ENCODE peak calls at places on chromosomes 3 and 15, in nine cellular contexts. One of them, this sample, is unnamed.

GRCh38 chr3:46213201-46213600 is 5.1 kb upstream of the CCR1 start:
- DNase-seq in AG04450: no peak
- DNase-seq in lower lobe of right lung: no peak
- DNase-seq in adrenal gland: no peak
- DNase-seq in psoas muscle: no peak
- DNase-seq in cardiac muscle cell: no peak
- DNase-seq in K562: no peak
- DNase-seq in dorsolateral prefrontal cortex: no peak
- DNase-seq in A549: no peak
- DNase-seq in this sample: no peak

GRCh38 chr3:8182904-8183303 is 318.7 kb upstream of the LMCD1 start:
- DNase-seq in AG04450: no peak
- DNase-seq in lower lobe of right lung: no peak
- DNase-seq in adrenal gland: no peak
- DNase-seq in psoas muscle: no peak
- DNase-seq in cardiac muscle cell: no peak
- DNase-seq in K562: no peak
- DNase-seq in dorsolateral prefrontal cortex: no peak
- DNase-seq in A549: no peak
- DNase-seq in this sample: no peak

GRCh38 chr3:177977381-177978158 is 558.7 kb upstream of the KCNMB2 start:
- DNase-seq in AG04450: peak
- DNase-seq in lower lobe of right lung: no peak
- DNase-seq in adrenal gland: no peak
- DNase-seq in psoas muscle: no peak
- DNase-seq in cardiac muscle cell: no peak
- DNase-seq in K562: no peak
- DNase-seq in dorsolateral prefrontal cortex: no peak
- DNase-seq in A549: peak
- DNase-seq in this sample: peak

GRCh38 chr15:61318802-61319201 is 89.7 kb upstream of the RORA start:
- DNase-seq in AG04450: no peak
- DNase-seq in lower lobe of right lung: no peak
- DNase-seq in adrenal gland: no peak
- DNase-seq in psoas muscle: no peak
- DNase-seq in cardiac muscle cell: no peak
- DNase-seq in K562: no peak
- DNase-seq in dorsolateral prefrontal cortex: no peak
- DNase-seq in A549: no peak
- DNase-seq in this sample: no peak

GRCh38 chr3:66416556-66417304 is 84.1 kb downstream of the LRIG1 start:
- DNase-seq in AG04450: no peak
- DNase-seq in lower lobe of right lung: no peak
- DNase-seq in adrenal gland: no peak
- DNase-seq in psoas muscle: peak
- DNase-seq in cardiac muscle cell: no peak
- DNase-seq in K562: no peak
- DNase-seq in dorsolateral prefrontal cortex: no peak
- DNase-seq in A549: no peak
- DNase-seq in this sample: no peak

GRCh38 chr3:68740087-68740486 is 192.3 kb downstream of the TAFA4 start:
- DNase-seq in AG04450: no peak
- DNase-seq in lower lobe of right lung: no peak
- DNase-seq in adrenal gland: no peak
- DNase-seq in psoas muscle: no peak
- DNase-seq in cardiac muscle cell: no peak
- DNase-seq in K562: no peak
- DNase-seq in dorsolateral prefrontal cortex: no peak
- DNase-seq in A549: no peak
- DNase-seq in this sample: peak

GRCh38 chr3:124557433-124558232 is 172.6 kb upstream of the UMPS start:
- DNase-seq in AG04450: peak
- DNase-seq in lower lobe of right lung: no peak
- DNase-seq in adrenal gland: peak
- DNase-seq in psoas muscle: no peak
- DNase-seq in cardiac muscle cell: no peak
- DNase-seq in K562: no peak
- DNase-seq in dorsolateral prefrontal cortex: no peak
- DNase-seq in A549: no peak
- DNase-seq in this sample: peak

GRCh38 chr3:183129243-183129642 is 29.9 kb upstream of the MCCC1 start:
- DNase-seq in AG04450: no peak
- DNase-seq in lower lobe of right lung: no peak
- DNase-seq in adrenal gland: no peak
- DNase-seq in psoas muscle: no peak
- DNase-seq in cardiac muscle cell: peak
- DNase-seq in K562: no peak
- DNase-seq in dorsolateral prefrontal cortex: no peak
- DNase-seq in A549: no peak
- DNase-seq in this sample: no peak

GRCh38 chr15:91980502-91981267 is 127.2 kb downstream of the SLCO3A1 start:
- DNase-seq in AG04450: no peak
- DNase-seq in lower lobe of right lung: no peak
- DNase-seq in adrenal gland: no peak
- DNase-seq in psoas muscle: no peak
- DNase-seq in cardiac muscle cell: peak
- DNase-seq in K562: no peak
- DNase-seq in dorsolateral prefrontal cortex: no peak
- DNase-seq in A549: no peak
- DNase-seq in this sample: no peak

GRCh38 chr3:58340594-58341244 is 8.0 kb downstream of the PXK start:
- DNase-seq in AG04450: no peak
- DNase-seq in lower lobe of right lung: no peak
- DNase-seq in adrenal gland: no peak
- DNase-seq in psoas muscle: no peak
- DNase-seq in cardiac muscle cell: no peak
- DNase-seq in K562: no peak
- DNase-seq in dorsolateral prefrontal cortex: no peak
- DNase-seq in A549: no peak
- DNase-seq in this sample: no peak

GRCh38 chr3:111539351-111540331 is 2.4 kb upstream of the CD96 start:
- DNase-seq in AG04450: no peak
- DNase-seq in lower lobe of right lung: peak
- DNase-seq in adrenal gland: no peak
- DNase-seq in psoas muscle: peak
- DNase-seq in cardiac muscle cell: peak
- DNase-seq in K562: no peak
- DNase-seq in dorsolateral prefrontal cortex: peak
- DNase-seq in A549: peak
- DNase-seq in this sample: peak

GRCh38 chr15:91484141-91484540 is 369.4 kb upstream of the SLCO3A1 start:
- DNase-seq in AG04450: no peak
- DNase-seq in lower lobe of right lung: no peak
- DNase-seq in adrenal gland: no peak
- DNase-seq in psoas muscle: no peak
- DNase-seq in cardiac muscle cell: no peak
- DNase-seq in K562: no peak
- DNase-seq in dorsolateral prefrontal cortex: no peak
- DNase-seq in A549: no peak
- DNase-seq in this sample: no peak

GRCh38 chr15:60448668-60449360 is 30.1 kb downstream of the ICE2 start:
- DNase-seq in AG04450: no peak
- DNase-seq in lower lobe of right lung: no peak
- DNase-seq in adrenal gland: no peak
- DNase-seq in psoas muscle: no peak
- DNase-seq in cardiac muscle cell: no peak
- DNase-seq in K562: no peak
- DNase-seq in dorsolateral prefrontal cortex: no peak
- DNase-seq in A549: no peak
- DNase-seq in this sample: no peak

GRCh38 chr15:90829942-90830440 is 38.4 kb upstream of the FURIN start:
- DNase-seq in AG04450: no peak
- DNase-seq in lower lobe of right lung: peak
- DNase-seq in adrenal gland: peak
- DNase-seq in psoas muscle: no peak
- DNase-seq in cardiac muscle cell: no peak
- DNase-seq in K562: no peak
- DNase-seq in dorsolateral prefrontal cortex: no peak
- DNase-seq in A549: no peak
- DNase-seq in this sample: no peak

GRCh38 chr15:29053661-29054131 is 167.9 kb downstream of the APBA2 start:
- DNase-seq in AG04450: no peak
- DNase-seq in lower lobe of right lung: no peak
- DNase-seq in adrenal gland: no peak
- DNase-seq in psoas muscle: no peak
- DNase-seq in cardiac muscle cell: no peak
- DNase-seq in K562: no peak
- DNase-seq in dorsolateral prefrontal cortex: peak
- DNase-seq in A549: no peak
- DNase-seq in this sample: no peak

GRCh38 chr3:132079150-132079549 is 44.3 kb upstream of the CPNE4 start:
- DNase-seq in AG04450: no peak
- DNase-seq in lower lobe of right lung: no peak
- DNase-seq in adrenal gland: no peak
- DNase-seq in psoas muscle: no peak
- DNase-seq in cardiac muscle cell: peak
- DNase-seq in K562: no peak
- DNase-seq in dorsolateral prefrontal cortex: no peak
- DNase-seq in A549: no peak
- DNase-seq in this sample: no peak

DNA sequence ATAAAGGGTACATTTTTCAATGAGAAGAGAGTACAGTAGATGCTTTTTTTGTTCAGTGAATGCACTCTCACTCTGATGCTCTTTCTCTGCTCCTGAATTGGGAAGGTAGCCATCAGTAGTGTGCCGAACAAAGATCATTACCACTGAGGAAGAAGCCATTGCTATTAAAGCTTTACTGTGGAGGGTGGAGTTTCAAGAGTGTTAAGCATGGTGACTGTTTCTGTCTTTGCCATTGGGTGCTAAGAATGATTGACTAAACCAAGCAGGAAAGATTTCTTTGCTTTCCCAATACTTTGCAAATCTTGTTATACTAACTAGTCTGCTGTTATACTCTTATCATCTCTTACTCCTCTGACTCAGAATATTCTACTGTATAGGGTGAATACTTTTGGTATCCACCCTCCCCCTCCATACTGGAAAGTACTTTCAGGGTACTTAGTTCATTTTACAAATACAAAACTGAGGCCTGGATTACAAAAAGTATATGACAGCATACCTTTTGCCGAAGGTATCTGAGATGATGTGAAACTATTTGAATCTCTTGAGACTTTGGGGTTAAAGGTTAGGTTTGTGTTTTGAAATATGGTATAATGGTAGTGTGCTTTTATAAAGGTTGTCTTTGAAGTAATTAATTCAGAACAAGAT is 1.7 kb downstream of the RAB11A start:
- DNase-seq in AG04450: no peak
- DNase-seq in lower lobe of right lung: no peak
- DNase-seq in adrenal gland: no peak
- DNase-seq in psoas muscle: no peak
- DNase-seq in cardiac muscle cell: no peak
- DNase-seq in K562: peak
- DNase-seq in dorsolateral prefrontal cortex: no peak
- DNase-seq in A549: peak
- DNase-seq in this sample: peak
- H3K4me3 ChIP-seq in AG04450: peak
- H3K4me3 ChIP-seq in lower lobe of right lung: peak
- H3K4me3 ChIP-seq in adrenal gland: peak
- H3K4me3 ChIP-seq in psoas muscle: peak
- H3K4me3 ChIP-seq in cardiac muscle cell: peak
- H3K4me3 ChIP-seq in K562: peak
- H3K4me3 ChIP-seq in dorsolateral prefrontal cortex: peak
- H3K4me3 ChIP-seq in A549: peak
- H3K4me3 ChIP-seq in this sample: peak

DNA sequence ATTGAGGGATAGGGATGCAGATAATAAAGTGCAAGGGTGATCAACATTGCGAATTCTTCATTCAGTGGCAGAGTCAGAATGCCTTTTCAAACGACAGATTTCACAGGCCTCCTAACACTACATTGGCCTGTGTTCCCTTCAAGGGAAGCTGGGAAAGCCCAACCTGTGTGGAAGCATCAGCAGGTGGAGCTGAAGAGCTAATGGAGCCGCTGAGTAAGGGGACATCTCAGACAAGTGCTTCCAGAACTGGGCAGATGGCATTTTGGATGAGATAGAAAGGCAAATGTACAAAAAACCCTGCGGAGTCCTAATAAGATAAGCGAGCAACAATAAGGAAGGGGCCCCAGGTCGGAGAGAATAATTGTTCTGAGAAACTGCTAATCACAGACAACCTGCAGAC is 8.5 kb upstream of the SLC24A5 start:
- DNase-seq in AG04450: no peak
- DNase-seq in lower lobe of right lung: no peak
- DNase-seq in adrenal gland: peak
- DNase-seq in psoas muscle: no peak
- DNase-seq in cardiac muscle cell: peak
- DNase-seq in K562: no peak
- DNase-seq in dorsolateral prefrontal cortex: no peak
- DNase-seq in A549: no peak
- DNase-seq in this sample: peak
- TF ChIP-seq CTCF in AG04450: peak
- TF ChIP-seq CTCF in lower lobe of right lung: no peak
- TF ChIP-seq CTCF in adrenal gland: peak
- TF ChIP-seq CTCF in psoas muscle: peak
- TF ChIP-seq CTCF in cardiac muscle cell: peak
- TF ChIP-seq CTCF in K562: no peak
- TF ChIP-seq CTCF in dorsolateral prefrontal cortex: peak
- TF ChIP-seq CTCF in A549: peak
- TF ChIP-seq CTCF in this sample: peak

GRCh38 chr3:189515916-189516531 is 115.2 kb upstream of the TP63 start:
- DNase-seq in AG04450: no peak
- DNase-seq in lower lobe of right lung: no peak
- DNase-seq in adrenal gland: no peak
- DNase-seq in psoas muscle: no peak
- DNase-seq in cardiac muscle cell: no peak
- DNase-seq in K562: no peak
- DNase-seq in dorsolateral prefrontal cortex: no peak
- DNase-seq in A549: no peak
- DNase-seq in this sample: no peak
- H3K4me3 ChIP-seq in AG04450: no peak
- H3K4me3 ChIP-seq in lower lobe of right lung: no peak
- H3K4me3 ChIP-seq in adrenal gland: no peak
- H3K4me3 ChIP-seq in psoas muscle: no peak
- H3K4me3 ChIP-seq in cardiac muscle cell: no peak
- H3K4me3 ChIP-seq in K562: no peak
- H3K4me3 ChIP-seq in dorsolateral prefrontal cortex: no peak
- H3K4me3 ChIP-seq in A549: no peak
- H3K4me3 ChIP-seq in this sample: no peak

GRCh38 chr3:164387236-164387635 is 691.1 kb downstream of the SI start:
- DNase-seq in AG04450: no peak
- DNase-seq in lower lobe of right lung: no peak
- DNase-seq in adrenal gland: no peak
- DNase-seq in psoas muscle: no peak
- DNase-seq in cardiac muscle cell: no peak
- DNase-seq in K562: no peak
- DNase-seq in dorsolateral prefrontal cortex: no peak
- DNase-seq in A549: no peak
- DNase-seq in this sample: no peak

GRCh38 chr3:164393171-164393570 is 685.1 kb downstream of the SI start:
- DNase-seq in AG04450: no peak
- DNase-seq in lower lobe of right lung: no peak
- DNase-seq in adrenal gland: no peak
- DNase-seq in psoas muscle: no peak
- DNase-seq in cardiac muscle cell: no peak
- DNase-seq in K562: no peak
- DNase-seq in dorsolateral prefrontal cortex: no peak
- DNase-seq in A549: no peak
- DNase-seq in this sample: no peak

DNA sequence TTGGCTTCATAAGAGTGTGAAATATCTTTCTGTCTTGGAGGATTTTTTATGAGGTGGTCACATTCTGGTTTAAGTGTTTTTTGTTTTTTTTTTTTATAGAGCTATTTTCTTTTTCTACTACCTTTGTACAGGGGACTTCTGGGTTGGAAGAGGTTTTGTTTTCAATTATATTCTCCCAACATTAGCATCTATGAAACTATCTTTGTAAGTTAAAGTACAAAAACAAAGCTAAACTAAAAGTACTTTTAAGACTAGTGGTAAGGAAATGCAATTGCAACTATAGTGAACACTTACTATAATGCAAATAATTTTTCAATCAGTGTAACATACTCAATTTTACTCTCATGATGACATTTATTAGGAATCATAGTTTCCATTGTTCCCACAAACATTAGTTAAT is 688.2 kb downstream of the SI start:
- DNase-seq in AG04450: no peak
- DNase-seq in lower lobe of right lung: no peak
- DNase-seq in adrenal gland: no peak
- DNase-seq in psoas muscle: no peak
- DNase-seq in cardiac muscle cell: no peak
- DNase-seq in K562: no peak
- DNase-seq in dorsolateral prefrontal cortex: no peak
- DNase-seq in A549: no peak
- DNase-seq in this sample: no peak
- TF ChIP-seq CTCF in AG04450: no peak
- TF ChIP-seq CTCF in lower lobe of right lung: no peak
- TF ChIP-seq CTCF in adrenal gland: no peak
- TF ChIP-seq CTCF in psoas muscle: peak
- TF ChIP-seq CTCF in cardiac muscle cell: no peak
- TF ChIP-seq CTCF in K562: no peak
- TF ChIP-seq CTCF in dorsolateral prefrontal cortex: no peak
- TF ChIP-seq CTCF in A549: no peak
- TF ChIP-seq CTCF in this sample: peak